ENCODE peak calls at places on chromosomes 16 and 17, in five cellular contexts. F is stimulated activated CD8-positive, alpha-beta memory T cell treated with anti-CD3 and anti-CD28 coated beads, Interleukin-15, amount 100 ng/mL, for 4 hours; W is anterior cingulate cortex; Q is mucosa of gallbladder; R is EL. N is an unnamed sample.

GRCh38 chr16:67862623-67863583 is 9.9 kb upstream of the EDC4 start:
- DNase-seq in F (no peak), W (no peak), Q (no peak), R (no peak), N (no peak)

GRCh38 chr16:48833461-48833860 is 223.5 kb upstream of the N4BP1 start:
- DNase-seq in F (no peak), W (no peak), Q (no peak), R (no peak), N (no peak)

GRCh38 chr17:76270127-76270592 is 5.0 kb downstream of the UBALD2 start:
- DNase-seq in F (no peak), W (no peak), Q (no peak), R (no peak), N (no peak)

GRCh38 chr17:67227488-67227887 is 17.5 kb downstream of the HELZ start:
- DNase-seq in F (no peak), W (no peak), Q (no peak), R (no peak), N (no peak)

GRCh38 chr16:70767377-70768204 is 33.4 kb downstream of the VAC14 start:
- DNase-seq in F (no peak), W (no peak), Q (no peak), R (peak), N (no peak)

GRCh38 chr17:81111066-81111465 is 54.2 kb upstream of the PVALEF start:
- DNase-seq in F (no peak), W (no peak), Q (no peak), R (no peak), N (no peak)

GRCh38 chr17:81403671-81404534 is 8.6 kb downstream of the BAHCC1 start:
- DNase-seq in F (no peak), W (no peak), Q (no peak), R (no peak), N (no peak)

GRCh38 chr16:72850021-72850420 is 197.9 kb downstream of the ZFHX3 start:
- DNase-seq in F (no peak), W (no peak), Q (no peak), R (no peak), N (no peak)

GRCh38 chr17:62062936-62063335 is 2.1 kb downstream of the MED13 start:
- DNase-seq in F (no peak), W (no peak), Q (no peak), R (no peak), N (no peak)

GRCh38 chr17:50469005-50469605 is 425 bp upstream of the CHAD start:
- DNase-seq in F (no peak), W (no peak), Q (no peak), R (no peak), N (no peak)

GRCh38 chr17:67011527-67012175 is 32.7 kb upstream of the CACNG1 start:
- DNase-seq in F (no peak), W (no peak), Q (no peak), R (no peak), N (no peak)

GRCh38 chr16:2337431-2338296 is 2.9 kb downstream of the ABCA3 start:
- DNase-seq in F (no peak), W (no peak), Q (no peak), R (no peak), N (no peak)

GRCh38 chr16:50733468-50733867 is 8.4 kb upstream of the CYLD start:
- DNase-seq in F (no peak), W (no peak), Q (no peak), R (no peak), N (no peak)

GRCh38 chr17:68296217-68297140 is 5.2 kb downstream of the ARSG start:
- DNase-seq in F (no peak), W (no peak), Q (peak), R (no peak), N (no peak)

GRCh38 chr17:39852239-39852638 is 11.9 kb downstream of the IKZF3 start:
- DNase-seq in F (no peak), W (no peak), Q (no peak), R (no peak), N (no peak)

GRCh38 chr17:80322864-80323263 is 62.2 kb downstream of the RNF213 start:
- DNase-seq in F (no peak), W (no peak), Q (no peak), R (no peak), N (no peak)

GRCh38 chr17:20091161-20092029 is 82.2 kb downstream of the SPECC1 start:
- DNase-seq in F (no peak), W (no peak), Q (no peak), R (no peak), N (no peak)

GRCh38 chr16:50478021-50478772 is 70.0 kb upstream of the NKD1 start:
- DNase-seq in F (no peak), W (no peak), Q (no peak), R (no peak), N (no peak)

GRCh38 chr16:68235882-68236803 is at the start of gene ESRP2:
- DNase-seq in F (no peak), W (no peak), Q (peak), R (no peak), N (no peak)

GRCh38 chr17:73192219-73192893 is 499 bp upstream of the COG1 start:
- DNase-seq in F (peak), W (peak), Q (peak), R (peak), N (no peak)

GRCh38 chr17:62740066-62740465 is 68.0 kb downstream of the MARCHF10 start:
- DNase-seq in F (no peak), W (no peak), Q (no peak), R (no peak), N (no peak)

GRCh38 chr17:17587614-17588336 is 3.7 kb downstream of the PEMT start:
- DNase-seq in F (no peak), W (no peak), Q (no peak), R (no peak), N (no peak)

GRCh38 chr17:70624208-70624607 is 454.9 kb downstream of the KCNJ2 start:
- DNase-seq in F (no peak), W (no peak), Q (no peak), R (no peak), N (no peak)

GRCh38 chr16:23207485-23207884 is 24.9 kb downstream of the SCNN1G start:
- DNase-seq in F (no peak), W (no peak), Q (no peak), R (no peak), N (no peak)

GRCh38 chr17:38595892-38596291 is 9.9 kb downstream of the SRCIN1 start:
- DNase-seq in F (no peak), W (no peak), Q (no peak), R (no peak), N (no peak)

GRCh38 chr17:61058066-61058465 is 341.6 kb upstream of the TBX2 start:
- DNase-seq in F (no peak), W (no peak), Q (no peak), R (no peak), N (no peak)

GRCh38 chr17:12122091-12122490 is 101.4 kb downstream of the MAP2K4 start:
- DNase-seq in F (no peak), W (no peak), Q (no peak), R (no peak), N (no peak)

GRCh38 chr16:88850531-88851199 is 6.1 kb downstream of the GALNS start:
- DNase-seq in F (no peak), W (no peak), Q (no peak), R (no peak), N (no peak)

GRCh38 chr17:63445571-63446217 is 412 bp downstream of the CYB561 start:
- DNase-seq in F (peak), W (no peak), Q (no peak), R (peak), N (no peak)

GRCh38 chr17:29181226-29181625 is 1.0 kb upstream of the MYO18A start:
- DNase-seq in F (no peak), W (no peak), Q (no peak), R (no peak), N (no peak)

GRCh38 chr17:42780816-42781638 is 617 bp downstream of the WNK4 start:
- DNase-seq in F (no peak), W (no peak), Q (no peak), R (no peak), N (no peak)

GRCh38 chr17:29162082-29162908 is 17.9 kb downstream of the MYO18A start:
- DNase-seq in F (no peak), W (no peak), Q (no peak), R (no peak), N (no peak)

GRCh38 chr17:80594666-80595269 is 50.1 kb downstream of the RPTOR start:
- DNase-seq in F (no peak), W (no peak), Q (no peak), R (no peak), N (no peak)

GRCh38 chr17:80455784-80456183 is 20.6 kb downstream of the NPTX1 start:
- DNase-seq in F (no peak), W (no peak), Q (no peak), R (peak), N (no peak)

GRCh38 chr17:7651959-7652658 is 1.4 kb downstream of the ATP1B2 start:
- DNase-seq in F (no peak), W (no peak), Q (no peak), R (no peak), N (no peak)

GRCh38 chr16:46950009-46950408 is 23.5 kb downstream of the DNAJA2 start:
- DNase-seq in F (no peak), W (no peak), Q (no peak), R (no peak), N (no peak)

N was measured in esophagus squamous epithelium.